ENCODE peak calls at places on chromosome 5, in seven cellular contexts. R is SK-N-DZ; B is uterus; G is NCI-H774; D is nephron progenitor cell; O is CD4-positive, alpha-beta T cell; C is erythroblast. M is an unnamed sample.
A peak's percentile ranks its signal among the peaks of the same experiment; 100 is the strongest.

GRCh38 chr5:156883316-156883875 is 33.3 kb downstream of the PPP1R2B start:
- DNase-seq in R (no peak), B (no peak), G (no peak), D (no peak), O (no peak), C (no peak), M (no peak)

GRCh38 chr5:128349044-128349629 is 188.9 kb downstream of the FBN2 start:
- DNase-seq in R (no peak), B (no peak), G (peak; percentile 85), D (no peak), O (no peak), C (no peak), M (no peak)

GRCh38 chr5:64612349-64612961 is 77.8 kb upstream of the SHISAL2B start:
- DNase-seq in R (peak; percentile 45), B (peak; percentile 32), G (peak; percentile 50), D (peak; percentile 44), O (no peak), C (peak; percentile 36), M (no peak)

GRCh38 chr5:33067291-33067690 is 356.2 kb downstream of the NPR3 start:
- DNase-seq in R (no peak), B (no peak), G (no peak), D (no peak), O (no peak), C (no peak), M (no peak)

GRCh38 chr5:62536232-62536631 is 42.4 kb upstream of the LRRC70 start:
- DNase-seq in R (no peak), B (no peak), G (no peak), D (no peak), O (no peak), C (no peak), M (no peak)

GRCh38 chr5:34756781-34757624 is 82.0 kb upstream of the TTC23L start:
- DNase-seq in R (no peak), B (peak; percentile 59), G (no peak), D (peak; percentile 29), O (no peak), C (no peak), M (no peak)

GRCh38 chr5:98401645-98402044 is 371.8 kb upstream of the RGMB start:
- DNase-seq in R (no peak), B (no peak), G (no peak), D (no peak), O (no peak), C (no peak), M (no peak)

GRCh38 chr5:103174147-103174546 is 54.0 kb downstream of the PPIP5K2 start:
- DNase-seq in R (no peak), B (no peak), G (no peak), D (no peak), O (no peak), C (no peak), M (no peak)

GRCh38 chr5:147483961-147484707 is 25.7 kb downstream of the DPYSL3 start:
- DNase-seq in R (peak; percentile 32), B (peak; percentile 86), G (peak; percentile 89), D (peak; percentile 32), O (no peak), C (no peak), M (no peak)